ENCODE peak calls at places on chromosomes 12 and 14, in five cellular contexts. I, N, Q, Z and Y are unnamed samples.

GRCh38 chr12:69904761-69905160 is 79.7 kb downstream of the MYRFL start:
- DNase-seq in I (no peak), N (no peak), Q (no peak), Z (peak; percentile 51), Y (no peak)

GRCh38 chr12:127125607-127126259 is 1141.2 kb upstream of the TMEM132C start:
- DNase-seq in I (no peak), N (no peak), Q (no peak), Z (peak; percentile 70), Y (no peak)

GRCh38 chr14:39419272-39419671 is 13.0 kb downstream of the FBXO33 start:
- DNase-seq in I (no peak), N (no peak), Q (no peak), Z (no peak), Y (no peak)

GRCh38 chr12:3962661-3963483 is 89.7 kb upstream of the PARP11 start:
- DNase-seq in I (no peak), N (peak; percentile 35), Q (no peak), Z (no peak), Y (no peak)

GRCh38 chr14:104333903-104334811 is 195.8 kb downstream of the KIF26A start:
- DNase-seq in I (no peak), N (peak; percentile 12), Q (no peak), Z (no peak), Y (no peak)

GRCh38 chr12:116136340-116136739 is 141.2 kb downstream of the MED13L start:
- DNase-seq in I (no peak), N (no peak), Q (no peak), Z (peak; percentile 85), Y (no peak)

GRCh38 chr14:100306506-100307214 is 416 bp upstream of the SLC25A29 start:
- DNase-seq in I (peak; percentile 86), N (peak; percentile 93), Q (peak; percentile 94), Z (peak; percentile 78), Y (peak; percentile 95)

GRCh38 chr14:31965735-31966598 is 111.1 kb upstream of the ARHGAP5 start:
- DNase-seq in I (peak; percentile 64), N (peak; percentile 70), Q (no peak), Z (peak; percentile 4), Y (no peak)

GRCh38 chr14:68282479-68283377 is 463.1 kb downstream of the RAD51B start:
- DNase-seq in I (no peak), N (no peak), Q (no peak), Z (no peak), Y (no peak)

GRCh38 chr12:64672925-64673409 is 62.7 kb downstream of the RASSF3 start:
- DNase-seq in I (peak; percentile 82), N (no peak), Q (peak; percentile 73), Z (peak; percentile 66), Y (peak; percentile 20)

GRCh38 chr14:105092124-105092911 is 27.1 kb upstream of the GPR132 start:
- DNase-seq in I (peak; percentile 35), N (no peak), Q (peak; percentile 84), Z (no peak), Y (peak; percentile 43)

GRCh38 chr12:117226505-117226904 is 36.2 kb upstream of the FBXO21 start:
- DNase-seq in I (no peak), N (no peak), Q (no peak), Z (no peak), Y (no peak)

GRCh38 chr14:58107947-58108552 is 44.0 kb downstream of the ARMH4 start:
- DNase-seq in I (peak; percentile 28), N (peak; percentile 64), Q (no peak), Z (peak; percentile 79), Y (peak; percentile 56)

DNA sequence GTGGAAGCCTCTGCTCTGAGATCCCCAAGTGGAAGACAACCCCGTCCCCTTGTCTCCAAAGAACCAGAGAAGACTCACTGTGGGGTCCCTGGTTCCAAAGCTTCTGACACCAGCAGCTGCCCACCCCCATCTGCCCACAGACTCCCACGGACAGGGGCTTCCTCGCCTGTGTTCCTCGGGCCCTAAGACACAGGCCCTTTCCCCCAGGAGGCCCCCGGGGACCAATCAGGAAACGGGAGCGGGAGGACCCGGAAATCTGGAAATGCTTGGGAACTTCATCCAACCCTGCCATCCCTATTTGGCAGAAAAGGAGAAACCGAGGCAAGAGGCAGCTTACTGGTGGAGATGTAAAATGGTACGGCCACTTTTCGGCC is 113.1 kb downstream of the NCOR2 start:
- DNase-seq in I (no peak), N (no peak), Q (no peak), Z (no peak), Y (no peak)
- H3K4me1 ChIP-seq in I (peaks cover 28% of the 10 kb centered on the region), N (peaks cover 39% of the 10 kb centered on the region), Q (no peaks in the 10 kb centered on the region), Z (peaks cover 18% of the 10 kb centered on the region), Y (peaks cover 14% of the 10 kb centered on the region)

GRCh38 chr12:96495155-96495554 is 5.8 kb downstream of the CFAP54 start:
- DNase-seq in I (no peak), N (no peak), Q (no peak), Z (no peak), Y (no peak)

GRCh38 chr12:96496944-96497343 is 7.6 kb downstream of the CFAP54 start:
- DNase-seq in I (no peak), N (no peak), Q (no peak), Z (no peak), Y (no peak)

GRCh38 chr12:96495841-96496545 is 6.6 kb downstream of the CFAP54 start:
- DNase-seq in I (no peak), N (no peak), Q (no peak), Z (no peak), Y (no peak)

GRCh38 chr12:96500686-96501085 is 11.3 kb downstream of the CFAP54 start:
- DNase-seq in I (no peak), N (peak; percentile 22), Q (no peak), Z (peak; percentile 40), Y (no peak)

GRCh38 chr12:96497800-96498199 is 8.4 kb downstream of the CFAP54 start:
- DNase-seq in I (no peak), N (no peak), Q (no peak), Z (peak; percentile 31), Y (no peak)
- TF ChIP-seq POLR2A in I (no peak), N (no peak), Q (no peak), Z (no peak), Y (no peak)

DNA sequence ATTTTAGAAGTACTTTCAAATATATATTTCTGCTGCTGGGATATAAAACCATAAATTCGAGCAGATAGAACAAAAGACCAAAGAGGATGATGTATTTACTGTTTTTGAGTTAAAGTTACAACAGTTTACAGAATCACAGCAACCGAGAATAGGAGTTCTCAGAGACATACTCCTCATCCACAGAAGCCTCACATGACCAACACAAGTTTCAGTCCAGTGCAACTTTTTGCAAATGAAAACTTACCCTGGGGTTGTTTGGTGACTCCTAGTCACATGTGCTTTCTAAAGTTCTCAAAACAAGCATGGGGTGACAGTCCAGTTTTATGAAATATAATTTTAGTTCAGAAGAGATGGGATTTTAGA is 117.1 kb downstream of the PRKCH start:
- DNase-seq in I (no peak), N (no peak), Q (no peak), Z (no peak), Y (no peak)
- H3K4me3 ChIP-seq in I (no peak overlapping the region), N (no peak overlapping the region), Q (no peak overlapping the region), Z (no peak overlapping the region), Y (no peak overlapping the region)

GRCh38 chr14:81452766-81453165 is 52.6 kb upstream of the STON2 start:
- DNase-seq in I (no peak), N (no peak), Q (peak; percentile 46), Z (no peak), Y (no peak)

GRCh38 chr14:81453166-81453766 is 53.1 kb upstream of the STON2 start:
- DNase-seq in I (peak; percentile 21), N (peak; percentile 69), Q (peak; percentile 71), Z (peak; percentile 43), Y (peak; percentile 67)

GRCh38 chr14:81450976-81451375 is 50.9 kb upstream of the STON2 start:
- DNase-seq in I (no peak), N (no peak), Q (no peak), Z (no peak), Y (no peak)

GRCh38 chr14:81450100-81450531 is 50.0 kb upstream of the STON2 start:
- DNase-seq in I (peak; percentile 69), N (peak; percentile 73), Q (peak; percentile 82), Z (no peak), Y (peak; percentile 88)

GRCh38 chr14:81452341-81452740 is 52.2 kb upstream of the STON2 start:
- DNase-seq in I (no peak), N (no peak), Q (no peak), Z (no peak), Y (no peak)
- H3K4me1 ChIP-seq in I (peaks cover 10% of the 10 kb centered on the region), N (peaks cover 20% of the 10 kb centered on the region), Q (no peaks in the 10 kb centered on the region), Z (no peaks in the 10 kb centered on the region), Y (peaks cover 27% of the 10 kb centered on the region)

DNA sequence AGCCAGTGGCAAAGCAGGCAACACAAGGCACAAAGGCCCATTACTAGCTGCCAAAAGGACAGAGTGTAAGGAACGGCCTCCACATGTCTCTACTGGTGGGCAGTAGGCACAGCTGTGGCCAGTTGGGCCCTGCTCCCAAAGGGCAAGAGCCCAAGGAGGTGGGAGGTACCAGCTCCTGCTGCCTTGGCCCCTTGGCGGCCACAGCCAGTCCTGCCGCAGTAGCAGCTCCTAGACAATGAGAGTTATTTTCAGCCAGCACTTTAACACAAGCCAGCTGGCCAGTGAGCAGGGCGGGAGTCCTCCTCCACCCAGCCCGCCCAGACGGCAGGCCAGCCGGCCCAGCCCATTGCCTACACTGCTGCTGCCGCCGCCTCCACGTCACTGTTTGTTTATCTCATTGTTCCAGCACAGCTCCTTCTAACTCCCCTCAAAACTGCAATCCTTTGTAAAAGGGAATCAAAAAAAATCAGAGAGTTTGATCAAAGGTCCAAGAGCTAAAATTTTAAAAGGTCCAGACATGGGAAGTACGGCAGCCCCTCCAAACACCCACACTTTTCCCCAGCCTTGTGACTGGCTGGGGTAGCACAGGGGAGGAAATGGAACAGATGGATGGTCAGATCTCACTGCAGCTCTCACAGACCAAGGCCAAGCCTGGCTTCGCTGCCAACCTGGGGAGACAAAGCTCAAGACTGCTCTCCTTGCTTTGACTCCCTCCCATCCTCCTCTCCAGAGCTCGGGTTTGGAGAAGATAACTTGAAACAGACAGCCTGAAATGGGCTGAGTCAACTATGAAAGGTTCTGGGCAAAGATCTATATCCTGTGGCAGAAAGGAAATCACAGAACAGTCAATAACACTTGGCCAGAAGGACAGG is 33.5 kb downstream of the FMNL3 start:
- DNase-seq in I (peak; percentile 97), N (peak; percentile 97), Q (peak; percentile 98), Z (peak; percentile 94), Y (peak; percentile 95)
- TF ChIP-seq POLR2A in I (peak; percentile 73), N (peak; percentile 43), Q (peak; percentile 41), Z (peak; percentile 76), Y (no peak)

GRCh38 chr14:74240794-74241610 is 1.8 kb downstream of the VSX2 start:
- DNase-seq in I (no peak), N (no peak), Q (no peak), Z (no peak), Y (peak; percentile 22)

GRCh38 chr14:74239848-74240793 is 872 bp downstream of the VSX2 start:
- DNase-seq in I (no peak), N (no peak), Q (no peak), Z (no peak), Y (no peak)

GRCh38 chr14:74237441-74237840 is 1.8 kb upstream of the VSX2 start:
- DNase-seq in I (no peak), N (no peak), Q (no peak), Z (no peak), Y (no peak)

GRCh38 chr14:74241611-74242005 is 2.4 kb downstream of the VSX2 start:
- DNase-seq in I (no peak), N (no peak), Q (no peak), Z (no peak), Y (no peak)

GRCh38 chr14:74238974-74239847 is at the start of gene VSX2:
- DNase-seq in I (no peak), N (no peak), Q (no peak), Z (no peak), Y (no peak)
- H3K4me3 ChIP-seq in I (no peak within 1 kb of the TSS), N (no peak within 1 kb of the TSS), Q (peak within 1 kb of the TSS; percentile 29), Z (no peak within 1 kb of the TSS), Y (no peak within 1 kb of the TSS)

GRCh38 chr12:54425696-54426095 is 6.6 kb upstream of the ITGA5 start:
- DNase-seq in I (no peak), N (no peak), Q (peak; percentile 60), Z (no peak), Y (no peak)
- H3K4me1 ChIP-seq in I (peaks cover 2% of the 10 kb centered on the region), N (peaks cover 4% of the 10 kb centered on the region), Q (no peaks in the 10 kb centered on the region), Z (peaks cover 23% of the 10 kb centered on the region), Y (peaks cover 30% of the 10 kb centered on the region)

GRCh38 chr12:6215932-6216494 is 15.8 kb downstream of the CD9 start:
- DNase-seq in I (no peak), N (peak; percentile 37), Q (peak; percentile 96), Z (peak; percentile 33), Y (peak; percentile 99)
- TF ChIP-seq POLR2A in I (no peak), N (no peak), Q (no peak), Z (no peak), Y (peak; percentile 82)